ENCODE peak calls at places on chromosomes 1 and 21, in seven cellular contexts. U is RWPE1; W is small intestine; Q is HFF-Myc; M is stimulated activated CD8-positive, alpha-beta memory T cell treated with anti-CD3 and anti-CD28 coated beads, Interleukin-4, amount 100 ng/mL, for 4 hours; K is naive B cell; S is heart right ventricle. Y is an unnamed sample.

GRCh38 chr21:39660191-39660590 is 47.5 kb downstream of the B3GALT5 start:
- DNase-seq in W (peak), U (no peak), M (no peak), Q (peak), K (no peak), S (peak), Y (no peak)

GRCh38 chr21:38266732-38267131 is 9.9 kb downstream of the KCNJ15 start:
- DNase-seq in U (peak), K (no peak), S (no peak), W (no peak), Q (no peak), M (no peak), Y (no peak)

GRCh38 chr1:70143052-70143659 is 62.2 kb downstream of the LRRC40 start:
- DNase-seq in K (no peak), U (no peak), S (no peak), M (no peak), Q (peak), W (no peak), Y (no peak)

GRCh38 chr1:37243368-37244082 is 209.2 kb upstream of the GRIK3 start:
- DNase-seq in S (no peak), W (no peak), Q (no peak), K (no peak), M (no peak), U (no peak), Y (no peak)

GRCh38 chr1:240737761-240738265 is 125.9 kb upstream of the GREM2 start:
- DNase-seq in K (no peak), Q (no peak), W (no peak), M (no peak), S (no peak), U (no peak), Y (no peak)

GRCh38 chr1:52665173-52666020 is 32.4 kb downstream of the SHISAL2A start:
- DNase-seq in W (no peak), K (no peak), S (no peak), M (no peak), Q (no peak), U (peak), Y (no peak)

GRCh38 chr1:213951876-213952275 is 35.9 kb upstream of the PROX1 start:
- DNase-seq in K (no peak), Q (no peak), U (no peak), S (no peak), M (no peak), W (no peak), Y (no peak)

GRCh38 chr1:93154898-93155297 is 25.3 kb downstream of the TMED5 start:
- DNase-seq in K (no peak), W (no peak), U (no peak), M (no peak), Q (no peak), S (no peak), Y (no peak)

GRCh38 chr1:5390497-5390896 is 601.7 kb downstream of the NPHP4 start:
- DNase-seq in W (no peak), Q (no peak), M (no peak), U (no peak), S (no peak), K (no peak), Y (no peak)

GRCh38 chr1:68101829-68102228 is 51.4 kb upstream of the DIRAS3 start:
- DNase-seq in Q (no peak), M (no peak), K (no peak), U (no peak), S (no peak), W (peak), Y (no peak)

GRCh38 chr1:41461790-41462679 is 22.4 kb downstream of the EDN2 start:
- DNase-seq in S (no peak), Q (no peak), U (no peak), K (no peak), M (no peak), W (peak), Y (no peak)

GRCh38 chr1:81848880-81849500 is 48.3 kb downstream of the ADGRL2 start:
- DNase-seq in K (no peak), S (no peak), U (no peak), Q (no peak), M (no peak), W (no peak), Y (no peak)

GRCh38 chr1:182087304-182087703 is 25.8 kb upstream of the ZNF648 start:
- DNase-seq in U (no peak), Q (no peak), M (no peak), W (no peak), S (no peak), K (no peak), Y (no peak)

GRCh38 chr1:223341111-223341510 is 22.9 kb downstream of the SUSD4 start:
- DNase-seq in S (peak), W (no peak), K (no peak), M (no peak), Q (no peak), U (no peak), Y (no peak)

GRCh38 chr1:190497561-190497960 is 19.9 kb upstream of the BRINP3 start:
- DNase-seq in W (no peak), U (no peak), K (no peak), S (no peak), M (no peak), Q (no peak), Y (no peak)

GRCh38 chr1:8962812-8963669 is 17.4 kb downstream of the CA6 start:
- DNase-seq in M (no peak), Q (no peak), U (peak), S (no peak), W (peak), K (no peak), Y (no peak)

GRCh38 chr1:53652441-53653199 is 86.3 kb downstream of the GLIS1 start:
- DNase-seq in W (no peak), K (no peak), U (no peak), S (no peak), M (no peak), Q (no peak), Y (no peak)

GRCh38 chr1:44881011-44881632 is 38.1 kb upstream of the PTCH2 start:
- DNase-seq in M (no peak), K (no peak), Q (peak), U (peak), W (no peak), S (peak), Y (no peak)

GRCh38 chr21:14617040-14617393 is 70.9 kb upstream of the SAMSN1 start:
- DNase-seq in Q (no peak), S (no peak), W (no peak), K (no peak), U (no peak), M (no peak), Y (no peak)

GRCh38 chr1:166900987-166901386 is 24.9 kb upstream of the TADA1 start:
- DNase-seq in S (no peak), M (no peak), W (no peak), K (no peak), U (no peak), Q (no peak), Y (no peak)

GRCh38 chr21:44024895-44025353 is 12.8 kb downstream of the TRAPPC10 start:
- DNase-seq in W (no peak), M (no peak), K (no peak), Q (no peak), U (no peak), S (peak), Y (no peak)

GRCh38 chr1:234601217-234602017 is 8.6 kb downstream of the IRF2BP2 start:
- DNase-seq in K (no peak), W (peak), S (no peak), U (no peak), M (no peak), Q (no peak), Y (no peak)

GRCh38 chr1:241161188-241161689 is 195.8 kb downstream of the RGS7 start:
- DNase-seq in Q (no peak), W (no peak), K (no peak), U (no peak), M (no peak), S (no peak), Y (no peak)

GRCh38 chr1:71307451-71307850 is 226.6 kb upstream of the ZRANB2 start:
- DNase-seq in U (no peak), W (no peak), S (no peak), Q (peak), M (no peak), K (no peak), Y (no peak)

GRCh38 chr1:162985816-162986215 is 83.3 kb upstream of the RGS4 start:
- DNase-seq in W (no peak), S (no peak), Q (no peak), M (no peak), U (no peak), K (no peak), Y (no peak)

GRCh38 chr1:116909511-116910378 is at the start of gene PTGFRN:
- DNase-seq in M (no peak), K (no peak), Q (no peak), U (peak), S (peak), W (peak), Y (peak)

GRCh38 chr1:39154553-39155361 is 49.7 kb upstream of the MACF1 start:
- DNase-seq in W (peak), M (no peak), U (no peak), S (peak), K (no peak), Q (no peak), Y (no peak)

GRCh38 chr1:166063701-166064100 is 103.1 kb downstream of the FAM78B start:
- DNase-seq in U (no peak), Q (no peak), S (no peak), W (no peak), M (no peak), K (no peak), Y (no peak)

GRCh38 chr1:89291276-89291675 is 18.6 kb upstream of the GBP5 start:
- DNase-seq in U (no peak), S (no peak), K (no peak), Q (no peak), M (no peak), W (no peak), Y (no peak)

GRCh38 chr1:28078680-28079626 is 9.5 kb downstream of the EYA3 start:
- DNase-seq in U (peak), Q (no peak), W (peak), K (no peak), S (no peak), M (no peak), Y (no peak)

GRCh38 chr1:187691439-187691838 is 862.7 kb downstream of the PLA2G4A start:
- DNase-seq in K (no peak), Q (peak), W (no peak), U (peak), S (no peak), M (no peak), Y (peak)

GRCh38 chr1:41859686-41860085 is 59.0 kb downstream of the HIVEP3 start:
- DNase-seq in Q (no peak), W (no peak), U (no peak), S (no peak), M (no peak), K (no peak), Y (no peak)

Y was measured in smooth muscle cell of the brain vasculature.